ENCODE peak calls at places on chromosome 20, in eight cellular contexts. One of them, this sample, is unnamed.

GRCh38 chr20:44805991-44806729 is 4.2 kb downstream of the RIMS4 start:
- DNase-seq in CD8-positive, alpha-beta T cell: no peak
- DNase-seq in stomach: no peak
- DNase-seq in lung microvascular endothelial cell: no peak
- DNase-seq in NCI-H446: peak
- DNase-seq in T-helper 22 cell: no peak
- DNase-seq in fibroblast of lung: peak
- DNase-seq in germinal center: no peak
- DNase-seq in this sample: no peak

GRCh38 chr20:23150304-23151007 is 64.3 kb upstream of the CD93 start:
- DNase-seq in CD8-positive, alpha-beta T cell: no peak
- DNase-seq in stomach: peak
- DNase-seq in lung microvascular endothelial cell: no peak
- DNase-seq in NCI-H446: no peak
- DNase-seq in T-helper 22 cell: no peak
- DNase-seq in fibroblast of lung: no peak
- DNase-seq in germinal center: no peak
- DNase-seq in this sample: no peak

GRCh38 chr20:21808863-21809664 is 103.6 kb downstream of the PAX1 start:
- DNase-seq in CD8-positive, alpha-beta T cell: peak
- DNase-seq in stomach: peak
- DNase-seq in lung microvascular endothelial cell: peak
- DNase-seq in NCI-H446: peak
- DNase-seq in T-helper 22 cell: no peak
- DNase-seq in fibroblast of lung: no peak
- DNase-seq in germinal center: peak
- DNase-seq in this sample: peak

GRCh38 chr20:63734111-63734945 is 2.1 kb upstream of the LIME1 start:
- DNase-seq in CD8-positive, alpha-beta T cell: no peak
- DNase-seq in stomach: no peak
- DNase-seq in lung microvascular endothelial cell: no peak
- DNase-seq in NCI-H446: no peak
- DNase-seq in T-helper 22 cell: no peak
- DNase-seq in fibroblast of lung: no peak
- DNase-seq in germinal center: no peak
- DNase-seq in this sample: no peak

GRCh38 chr20:33119725-33120720 is 40.6 kb downstream of the BPIFB4 start:
- DNase-seq in CD8-positive, alpha-beta T cell: no peak
- DNase-seq in stomach: no peak
- DNase-seq in lung microvascular endothelial cell: no peak
- DNase-seq in NCI-H446: no peak
- DNase-seq in T-helper 22 cell: no peak
- DNase-seq in fibroblast of lung: no peak
- DNase-seq in germinal center: no peak
- DNase-seq in this sample: no peak

GRCh38 chr20:47125553-47126373 is 230.7 kb downstream of the ZMYND8 start:
- DNase-seq in CD8-positive, alpha-beta T cell: no peak
- DNase-seq in stomach: no peak
- DNase-seq in lung microvascular endothelial cell: no peak
- DNase-seq in NCI-H446: no peak
- DNase-seq in T-helper 22 cell: no peak
- DNase-seq in fibroblast of lung: peak
- DNase-seq in germinal center: no peak
- DNase-seq in this sample: no peak

GRCh38 chr20:62598761-62599194 is 43.5 kb upstream of the SLCO4A1 start:
- DNase-seq in CD8-positive, alpha-beta T cell: no peak
- DNase-seq in stomach: peak
- DNase-seq in lung microvascular endothelial cell: no peak
- DNase-seq in NCI-H446: no peak
- DNase-seq in T-helper 22 cell: no peak
- DNase-seq in fibroblast of lung: no peak
- DNase-seq in germinal center: peak
- DNase-seq in this sample: no peak

GRCh38 chr20:29873946-29874345 is 1383.5 kb upstream of the DEFB115 start:
- DNase-seq in CD8-positive, alpha-beta T cell: peak
- DNase-seq in stomach: peak
- DNase-seq in lung microvascular endothelial cell: peak
- DNase-seq in NCI-H446: peak
- DNase-seq in T-helper 22 cell: no peak
- DNase-seq in fibroblast of lung: peak
- DNase-seq in germinal center: no peak
- DNase-seq in this sample: no peak

GRCh38 chr20:49100934-49101333 is 54.8 kb downstream of the CSE1L start:
- DNase-seq in CD8-positive, alpha-beta T cell: no peak
- DNase-seq in stomach: no peak
- DNase-seq in lung microvascular endothelial cell: peak
- DNase-seq in NCI-H446: no peak
- DNase-seq in T-helper 22 cell: no peak
- DNase-seq in fibroblast of lung: no peak
- DNase-seq in germinal center: no peak
- DNase-seq in this sample: no peak

GRCh38 chr20:17710379-17711305 is 10.9 kb downstream of the BANF2 start:
- DNase-seq in CD8-positive, alpha-beta T cell: no peak
- DNase-seq in stomach: no peak
- DNase-seq in lung microvascular endothelial cell: no peak
- DNase-seq in NCI-H446: no peak
- DNase-seq in T-helper 22 cell: no peak
- DNase-seq in fibroblast of lung: peak
- DNase-seq in germinal center: no peak
- DNase-seq in this sample: no peak

GRCh38 chr20:58760881-58761280 is 68.3 kb downstream of the NPEPL1 start:
- DNase-seq in CD8-positive, alpha-beta T cell: no peak
- DNase-seq in stomach: no peak
- DNase-seq in lung microvascular endothelial cell: no peak
- DNase-seq in NCI-H446: no peak
- DNase-seq in T-helper 22 cell: no peak
- DNase-seq in fibroblast of lung: no peak
- DNase-seq in germinal center: no peak
- DNase-seq in this sample: no peak

GRCh38 chr20:39851459-39851858 is 837.6 kb downstream of the MAFB start:
- DNase-seq in CD8-positive, alpha-beta T cell: no peak
- DNase-seq in stomach: no peak
- DNase-seq in lung microvascular endothelial cell: no peak
- DNase-seq in NCI-H446: no peak
- DNase-seq in T-helper 22 cell: no peak
- DNase-seq in fibroblast of lung: peak
- DNase-seq in germinal center: no peak
- DNase-seq in this sample: no peak

GRCh38 chr20:9447182-9447581 is 67.2 kb upstream of the LAMP5 start:
- DNase-seq in CD8-positive, alpha-beta T cell: no peak
- DNase-seq in stomach: no peak
- DNase-seq in lung microvascular endothelial cell: no peak
- DNase-seq in NCI-H446: no peak
- DNase-seq in T-helper 22 cell: no peak
- DNase-seq in fibroblast of lung: no peak
- DNase-seq in germinal center: no peak
- DNase-seq in this sample: no peak

This sample was measured in CD4-positive, alpha-beta T cell.